ENCODE peak calls at places on chromosomes 11 and 22, in six cellular contexts. E, A, X, V, P and W are unnamed samples.

GRCh38 chr11:121553806-121554205 is 101.0 kb upstream of the SORL1-AS1 start:
- DNase-seq in A (peak), X (peak), E (no peak), P (no peak), V (peak), W (no peak)

GRCh38 chr11:62545437-62546243 is 966 bp downstream of the AHNAK start:
- DNase-seq in P (peak), V (peak), X (peak), E (peak), A (peak), W (peak)

GRCh38 chr11:129313588-129314288 is 61.9 kb upstream of the BARX2 start:
- DNase-seq in V (peak), A (peak), P (no peak), X (no peak), E (no peak), W (no peak)

GRCh38 chr11:96162816-96163499 is 180.0 kb downstream of the MAML2 start:
- DNase-seq in P (no peak), V (peak), X (no peak), E (no peak), A (peak), W (no peak)

GRCh38 chr11:116499396-116500001 is 273.3 kb downstream of the BUD13 start:
- DNase-seq in P (peak), E (no peak), A (peak), V (peak), X (peak), W (no peak)

GRCh38 chr22:36807627-36808026 is 9.2 kb downstream of the PVALB start:
- DNase-seq in V (no peak), P (no peak), A (no peak), X (no peak), E (no peak), W (no peak)

GRCh38 chr11:10032991-10033390 is 261.0 kb downstream of the SBF2 start:
- DNase-seq in E (no peak), P (no peak), X (no peak), A (peak), V (peak), W (no peak)

GRCh38 chr11:88345949-88346348 is 8.4 kb upstream of the CTSC start:
- DNase-seq in P (no peak), V (no peak), E (no peak), X (no peak), A (no peak), W (no peak)

GRCh38 chr11:10908215-10908990 is 50.5 kb upstream of the ZBED5 start:
- DNase-seq in X (peak), P (no peak), V (peak), A (peak), E (no peak), W (no peak)

GRCh38 chr11:123740787-123741158 is 687 bp downstream of the ZNF202 start:
- DNase-seq in P (no peak), E (no peak), X (no peak), V (no peak), A (peak), W (no peak)

GRCh38 chr11:76033699-76034098 is 172.6 kb downstream of the WNT11 start:
- DNase-seq in X (no peak), P (no peak), E (no peak), A (no peak), V (no peak), W (no peak)

GRCh38 chr22:40939202-40939601 is 12.0 kb upstream of the RBX1 start:
- DNase-seq in E (no peak), V (no peak), P (no peak), A (no peak), X (no peak), W (no peak)

GRCh38 chr22:45098056-45098455 is 65.7 kb upstream of the NUP50 start:
- DNase-seq in A (no peak), X (no peak), V (no peak), E (no peak), P (no peak), W (no peak)

GRCh38 chr22:50656122-50657070 is 16.2 kb upstream of the SHANK3 start:
- DNase-seq in P (no peak), A (peak), E (no peak), V (peak), X (no peak), W (no peak)

GRCh38 chr11:120528749-120529148 is 17.2 kb downstream of the GRIK4 start:
- DNase-seq in X (no peak), E (no peak), P (no peak), A (no peak), V (no peak), W (no peak)

GRCh38 chr11:976431-977160 is 50.9 kb downstream of the AP2A2 start:
- DNase-seq in E (no peak), X (no peak), V (no peak), A (peak), P (no peak), W (no peak)
- TF ChIP-seq CTCF in E (no peak), X (no peak), V (no peak), A (peak), P (no peak), W (no peak)

GRCh38 chr11:25983280-25983679 is 348.6 kb upstream of the ANO3 start:
- DNase-seq in P (no peak), A (no peak), E (no peak), X (no peak), V (no peak), W (no peak)

GRCh38 chr11:25981998-25982397 is 349.9 kb upstream of the ANO3 start:
- DNase-seq in A (peak), P (no peak), X (peak), V (peak), E (peak), W (no peak)
- TF ChIP-seq CTCF in A (peak), P (peak), X (peak), V (peak), E (peak), W (no peak)

DNA sequence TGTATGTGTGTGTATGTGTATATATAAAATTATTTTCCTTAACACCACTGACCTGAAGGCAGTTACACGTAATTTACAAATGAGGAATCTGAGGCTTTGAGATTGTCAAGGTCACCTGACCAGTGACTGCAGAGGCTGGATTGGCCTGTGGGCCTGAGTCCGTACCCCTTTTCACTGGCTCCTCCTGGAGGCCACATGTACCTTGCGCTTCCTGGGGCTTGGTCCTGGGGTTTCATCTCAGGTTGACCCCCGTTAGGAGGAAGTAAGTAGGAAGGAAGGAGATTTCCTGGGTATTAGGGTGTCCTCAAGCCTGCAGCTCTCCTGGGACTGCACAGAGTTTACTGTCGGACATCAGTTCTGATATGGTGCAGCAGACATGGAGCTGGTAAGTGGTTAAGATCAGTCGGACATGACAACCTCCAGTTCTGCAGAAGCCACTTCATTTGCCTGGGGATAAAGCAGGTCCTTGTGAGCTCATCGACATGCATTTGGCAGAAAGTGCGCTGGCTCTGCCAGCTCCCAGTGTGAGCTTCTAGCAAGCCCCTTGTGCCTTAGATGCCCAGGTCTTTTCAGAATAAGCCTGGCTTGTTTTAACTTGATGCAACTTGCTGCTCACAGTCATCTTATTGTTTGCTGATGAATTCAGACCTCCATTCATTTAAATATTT is 36.6 kb downstream of the ST3GAL4 start:
- DNase-seq in X (no peak), P (peak), E (no peak), V (no peak), A (no peak), W (peak)
- TF ChIP-seq CTCF in X (no peak), P (no peak), E (no peak), V (no peak), A (peak), W (peak)

GRCh38 chr11:59822989-59823566 is 12.5 kb upstream of the MRPL16 start:
- DNase-seq in V (peak), P (no peak), X (peak), E (peak), A (peak), W (peak)
- TF ChIP-seq CTCF in V (peak), P (peak), X (peak), E (peak), A (peak), W (peak)

GRCh38 chr11:74022541-74022940 is 13.7 kb upstream of the UCP3 start:
- DNase-seq in E (no peak), A (no peak), X (no peak), V (no peak), P (no peak), W (no peak)

GRCh38 chr11:74019860-74020259 is 11.0 kb upstream of the UCP3 start:
- DNase-seq in E (no peak), X (no peak), A (peak), P (no peak), V (peak), W (no peak)

GRCh38 chr11:74019104-74019738 is 10.3 kb upstream of the UCP3 start:
- DNase-seq in X (no peak), P (no peak), E (no peak), V (no peak), A (peak), W (no peak)

GRCh38 chr11:74021998-74022397 is 13.1 kb upstream of the UCP3 start:
- DNase-seq in E (no peak), P (no peak), X (no peak), A (no peak), V (no peak), W (no peak)

GRCh38 chr11:74020537-74020936 is 11.7 kb upstream of the UCP3 start:
- DNase-seq in P (no peak), V (no peak), X (no peak), E (peak), A (no peak), W (peak)
- TF ChIP-seq CTCF in P (no peak), V (no peak), X (no peak), E (no peak), A (no peak), W (no peak)

GRCh38 chr22:46129390-46130041 is 20.8 kb upstream of the PPARA start:
- DNase-seq in E (peak), V (no peak), X (no peak), P (no peak), A (no peak), W (peak)

GRCh38 chr22:46128606-46129005 is 21.7 kb upstream of the PPARA start:
- DNase-seq in X (no peak), A (no peak), V (no peak), E (no peak), P (no peak), W (no peak)

GRCh38 chr22:46132830-46133587 is 17.3 kb upstream of the PPARA start:
- DNase-seq in A (no peak), E (no peak), X (no peak), V (no peak), P (no peak), W (peak)

GRCh38 chr22:46133588-46133855 is 16.8 kb upstream of the PPARA start:
- DNase-seq in E (no peak), A (no peak), V (no peak), X (no peak), P (no peak), W (no peak)

DNA sequence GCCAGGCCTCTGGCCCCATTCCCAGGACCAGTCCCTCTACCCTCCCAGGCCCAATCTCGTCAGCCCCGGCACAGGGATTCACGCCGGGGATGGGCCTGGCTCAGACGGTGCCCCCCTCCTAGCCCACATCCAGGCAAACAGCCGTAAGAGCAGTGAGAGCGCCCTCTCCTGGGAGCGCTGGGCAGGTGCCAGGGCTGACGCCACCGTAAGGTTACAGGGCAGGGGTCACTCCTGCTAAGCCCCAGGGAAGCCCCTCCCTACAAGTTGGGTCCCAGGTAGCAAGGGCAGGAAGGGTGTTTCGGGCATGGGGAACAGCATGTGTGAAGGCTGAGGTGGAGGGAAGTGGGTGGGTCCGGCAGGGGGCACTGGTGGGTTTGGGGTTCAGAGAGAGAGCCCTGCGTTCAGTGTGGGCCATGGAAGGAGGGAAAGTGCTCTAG is 19.2 kb upstream of the PPARA start:
- DNase-seq in A (no peak), X (no peak), E (no peak), V (no peak), P (no peak), W (no peak)
- TF ChIP-seq CTCF in A (peak), X (peak), E (no peak), V (peak), P (no peak), W (peak)

GRCh38 chr11:45622283-45622682 is 43.1 kb downstream of the CHST1 start:
- DNase-seq in A (no peak), P (no peak), E (no peak), X (no peak), V (no peak), W (no peak)
- TF ChIP-seq CTCF in A (no peak), P (no peak), E (no peak), X (no peak), V (no peak), W (no peak)